ENCODE peak calls at places on chromosomes 2 and 18, in ten cellular contexts. C, Q, J, V, Z, B, O, U, G and F are unnamed samples.

GRCh38 chr2:40435426-40436092 is 16.3 kb downstream of the SLC8A1 start:
- DNase-seq in O (no peak), C (no peak), U (no peak), J (no peak), Z (no peak), Q (no peak), G (no peak), B (no peak), V (no peak), F (no peak)

GRCh38 chr18:77054606-77055428 is 77.8 kb downstream of the MBP start:
- DNase-seq in O (peak), Z (peak), C (no peak), B (peak), Q (peak), V (peak), U (peak), G (peak), J (peak), F (peak)

GRCh38 chr2:15577071-15577706 is 14.5 kb upstream of the DDX1 start:
- DNase-seq in J (peak), B (peak), G (peak), U (peak), V (peak), Q (peak), C (no peak), O (peak), Z (peak), F (peak)

GRCh38 chr2:182831912-182832311 is 34.5 kb downstream of the FRZB start:
- DNase-seq in V (no peak), J (no peak), O (no peak), B (no peak), C (no peak), Z (no peak), U (no peak), Q (no peak), G (no peak), F (no peak)

GRCh38 chr2:132392211-132392610 is 24.4 kb upstream of the GPR39 start:
- DNase-seq in O (no peak), C (no peak), J (no peak), B (no peak), U (no peak), G (no peak), Q (no peak), V (no peak), Z (peak), F (no peak)

GRCh38 chr2:45897836-45898235 is 246.4 kb downstream of the PRKCE start:
- DNase-seq in U (no peak), Q (no peak), B (no peak), C (no peak), Z (no peak), O (no peak), V (no peak), J (no peak), G (no peak), F (no peak)

GRCh38 chr2:14633031-14633430 is 514 bp downstream of the LRATD1 start:
- DNase-seq in Q (no peak), G (peak), V (no peak), J (no peak), C (no peak), O (no peak), U (peak), B (peak), Z (peak), F (no peak)

GRCh38 chr2:216507220-216508143 is 8.8 kb downstream of the RPL37A start:
- DNase-seq in Z (no peak), U (no peak), Q (no peak), G (no peak), O (no peak), V (no peak), J (no peak), B (no peak), C (no peak), F (no peak)

GRCh38 chr18:74625157-74625556 is 27.5 kb downstream of the ZNF407 start:
- DNase-seq in C (no peak), O (no peak), J (no peak), G (no peak), V (no peak), Z (no peak), U (no peak), Q (no peak), B (no peak), F (no peak)

GRCh38 chr2:165274698-165275097 is 35.5 kb downstream of the SCN2A start:
- DNase-seq in B (no peak), O (no peak), J (no peak), C (no peak), U (peak), Z (no peak), Q (no peak), G (no peak), V (no peak), F (no peak)

GRCh38 chr18:48753741-48754140 is 197.0 kb downstream of the SMAD7 start:
- DNase-seq in J (no peak), Z (no peak), U (no peak), O (no peak), G (no peak), Q (no peak), B (no peak), C (no peak), V (no peak), F (no peak)

GRCh38 chr18:13514558-13514957 is 211.8 kb downstream of the FAM210A start:
- DNase-seq in C (no peak), V (no peak), Z (no peak), B (no peak), O (no peak), G (no peak), U (no peak), J (no peak), Q (no peak), F (no peak)

GRCh38 chr18:49726564-49726963 is 86.8 kb downstream of the ACAA2 start:
- DNase-seq in U (no peak), J (no peak), O (no peak), B (no peak), C (no peak), V (no peak), Q (no peak), G (no peak), Z (no peak), F (no peak)

GRCh38 chr2:227661019-227661726 is 5.4 kb upstream of the SCYGR5 start:
- DNase-seq in C (no peak), Z (peak), U (no peak), Q (no peak), O (no peak), G (no peak), J (no peak), V (no peak), B (no peak), F (no peak)

GRCh38 chr2:208880171-208880570 is 473.6 kb downstream of the PTH2R start:
- DNase-seq in B (no peak), Q (no peak), Z (no peak), G (no peak), C (no peak), J (no peak), U (no peak), V (no peak), O (no peak), F (no peak)

GRCh38 chr2:54666741-54667639 is 56.5 kb upstream of the EML6 start:
- DNase-seq in G (no peak), Z (no peak), B (no peak), C (no peak), O (no peak), U (peak), V (no peak), J (no peak), Q (no peak), F (no peak)

GRCh38 chr2:223001831-223002230 is 50.2 kb upstream of the KCNE4 start:
- DNase-seq in Z (no peak), U (no peak), B (no peak), J (no peak), O (no peak), Q (no peak), V (no peak), G (no peak), C (no peak), F (no peak)

GRCh38 chr2:105928563-105928962 is 183.9 kb downstream of the NCK2 start:
- DNase-seq in Z (no peak), J (no peak), C (no peak), O (no peak), V (no peak), U (no peak), G (no peak), B (no peak), Q (no peak), F (no peak)

GRCh38 chr2:223560704-223561435 is 41.3 kb downstream of the SCG2 start:
- DNase-seq in J (no peak), G (peak), Q (no peak), U (no peak), C (no peak), B (peak), Z (peak), O (no peak), V (no peak), F (no peak)

GRCh38 chr2:118969734-118970395 is 27.9 kb downstream of the MARCO start:
- DNase-seq in Z (no peak), Q (no peak), B (no peak), O (no peak), G (no peak), U (no peak), J (no peak), V (no peak), C (no peak), F (no peak)

GRCh38 chr2:23320058-23320457 is 64.9 kb upstream of the KLHL29 start:
- DNase-seq in Z (no peak), B (no peak), Q (peak), J (no peak), O (no peak), C (no peak), V (no peak), U (no peak), G (no peak), F (no peak)

GRCh38 chr2:152475982-152476381 is 141.0 kb downstream of the FMNL2 start:
- DNase-seq in G (no peak), U (no peak), Q (no peak), V (no peak), C (no peak), O (no peak), J (no peak), B (no peak), Z (no peak), F (no peak)

GRCh38 chr2:43408784-43409160 is 182.4 kb upstream of the ZFP36L2 start:
- DNase-seq in U (no peak), J (no peak), Q (no peak), O (no peak), G (no peak), Z (no peak), C (no peak), V (no peak), B (no peak), F (no peak)

GRCh38 chr2:25215948-25216679 is 47.7 kb upstream of the POMC start:
- DNase-seq in C (no peak), J (peak), V (peak), O (peak), Q (peak), G (no peak), Z (peak), U (peak), B (no peak), F (peak)

GRCh38 chr18:45974088-45974536 is 7.0 kb upstream of the EPG5 start:
- DNase-seq in G (peak), V (peak), Z (peak), U (peak), C (peak), B (peak), O (peak), Q (peak), J (peak), F (no peak)

GRCh38 chr2:7209776-7210555 is 292.8 kb downstream of the RNF144A start:
- DNase-seq in Q (no peak), O (no peak), B (no peak), U (no peak), C (no peak), G (no peak), J (no peak), Z (no peak), V (no peak), F (no peak)

GRCh38 chr2:180057706-180058412 is 50.8 kb upstream of the CWC22 start:
- DNase-seq in O (no peak), G (no peak), Q (no peak), J (no peak), C (no peak), Z (peak), V (no peak), U (no peak), B (no peak), F (no peak)

GRCh38 chr2:241123816-241124536 is 21.9 kb upstream of the MTERF4 start:
- DNase-seq in J (no peak), B (no peak), V (no peak), U (peak), G (no peak), C (no peak), Q (no peak), O (no peak), Z (no peak), F (no peak)

GRCh38 chr2:53609561-53609960 is 158.0 kb upstream of the CHAC2 start:
- DNase-seq in Z (no peak), C (no peak), G (no peak), B (no peak), J (no peak), U (no peak), Q (no peak), V (no peak), O (no peak), F (no peak)

GRCh38 chr2:234146087-234146826 is 95.8 kb downstream of the SPP2 start:
- DNase-seq in Z (no peak), U (no peak), G (peak), V (no peak), C (peak), Q (no peak), J (no peak), O (no peak), B (no peak), F (no peak)

GRCh38 chr2:164675027-164675426 is 53.7 kb upstream of the GRB14 start:
- DNase-seq in C (no peak), Z (no peak), J (no peak), Q (no peak), O (no peak), U (no peak), B (no peak), V (no peak), G (no peak), F (no peak)

GRCh38 chr2:46180189-46180588 is 117.0 kb upstream of the EPAS1 start:
- DNase-seq in U (no peak), G (no peak), O (no peak), C (no peak), J (no peak), Z (no peak), Q (no peak), B (no peak), V (no peak), F (no peak)

GRCh38 chr2:238279324-238279682 is 9.1 kb downstream of the PER2 start:
- DNase-seq in Z (no peak), Q (no peak), C (no peak), V (no peak), J (no peak), U (no peak), G (no peak), O (no peak), B (no peak), F (no peak)

GRCh38 chr2:7032371-7032770 is 115.2 kb downstream of the RNF144A start:
- DNase-seq in O (no peak), V (no peak), B (no peak), G (no peak), Z (no peak), J (no peak), U (no peak), Q (no peak), C (no peak), F (no peak)

GRCh38 chr2:3662239-3662638 is 4.2 kb downstream of the ALLC start:
- DNase-seq in B (no peak), J (peak), U (no peak), C (no peak), Q (peak), V (no peak), G (no peak), O (no peak), Z (peak), F (no peak)

GRCh38 chr2:121324601-121325000 is 39.6 kb upstream of the TFCP2L1 start:
- DNase-seq in G (no peak), U (peak), Z (no peak), V (no peak), O (no peak), J (no peak), C (no peak), B (no peak), Q (no peak), F (no peak)

GRCh38 chr18:35024965-35025364 is 16.2 kb upstream of the MAPRE2 start:
- DNase-seq in O (no peak), U (peak), V (no peak), G (no peak), Z (no peak), C (peak), B (no peak), J (no peak), Q (no peak), F (no peak)

GRCh38 chr2:27811768-27812167 is 40.2 kb downstream of the MRPL33 start:
- DNase-seq in Q (no peak), V (no peak), C (no peak), Z (no peak), G (no peak), O (no peak), U (no peak), J (no peak), B (no peak), F (no peak)

GRCh38 chr2:159272166-159272565 is 14.3 kb downstream of the WDSUB1 start:
- DNase-seq in G (no peak), Q (no peak), U (no peak), B (no peak), J (no peak), O (no peak), V (no peak), Z (peak), C (no peak), F (no peak)